ENCODE peak calls at places on chromosome 11, in four cellular contexts. One of them, this sample, is unnamed.

GRCh38 chr11:35250631-35251030 is 111.7 kb downstream of the CD44 start:
- DNase-seq in GM12864: no peak
- DNase-seq in colonic mucosa: no peak
- DNase-seq in tibial artery: peak; percentile 23
- DNase-seq in this sample: no peak

GRCh38 chr11:8301622-8302021 is 37.9 kb upstream of the LMO1 start:
- DNase-seq in tibial artery: no peak
- DNase-seq in GM12864: no peak
- DNase-seq in colonic mucosa: no peak
- DNase-seq in this sample: no peak

GRCh38 chr11:65854871-65855837 is 2.8 kb downstream of the CFL1 start:
- DNase-seq in colonic mucosa: peak; percentile 22
- DNase-seq in tibial artery: no peak
- DNase-seq in GM12864: no peak
- DNase-seq in this sample: no peak

GRCh38 chr11:58394195-58394594 is 12.5 kb downstream of the OR5B3 start:
- DNase-seq in tibial artery: no peak
- DNase-seq in colonic mucosa: no peak
- DNase-seq in GM12864: no peak
- DNase-seq in this sample: no peak

GRCh38 chr11:17386331-17387084 is 2.0 kb downstream of the KCNJ11 start:
- DNase-seq in tibial artery: peak; percentile 47
- DNase-seq in GM12864: no peak
- DNase-seq in colonic mucosa: peak; percentile 58
- DNase-seq in this sample: peak; percentile 73

GRCh38 chr11:89477175-89477574 is 14.0 kb downstream of the NOX4 start:
- DNase-seq in tibial artery: no peak
- DNase-seq in colonic mucosa: no peak
- DNase-seq in GM12864: no peak
- DNase-seq in this sample: no peak

GRCh38 chr11:33899383-33900037 is 7.6 kb upstream of the LMO2 start:
- DNase-seq in tibial artery: peak; percentile 90
- DNase-seq in colonic mucosa: peak; percentile 64
- DNase-seq in GM12864: no peak
- DNase-seq in this sample: no peak

GRCh38 chr11:1733716-1734351 is 16.6 kb downstream of the IFITM10 start:
- DNase-seq in tibial artery: no peak
- DNase-seq in GM12864: no peak
- DNase-seq in colonic mucosa: no peak
- DNase-seq in this sample: no peak

GRCh38 chr11:9146477-9146876 is 55.1 kb upstream of the SCUBE2 start:
- DNase-seq in colonic mucosa: no peak
- DNase-seq in tibial artery: no peak
- DNase-seq in GM12864: no peak
- DNase-seq in this sample: no peak

GRCh38 chr11:60971520-60971919 is at the start of gene CD6:
- DNase-seq in GM12864: no peak
- DNase-seq in tibial artery: no peak
- DNase-seq in colonic mucosa: no peak
- DNase-seq in this sample: peak; percentile 44

GRCh38 chr11:62497132-62497915 is 49.3 kb downstream of the AHNAK start:
- DNase-seq in colonic mucosa: peak; percentile 65
- DNase-seq in GM12864: no peak
- DNase-seq in tibial artery: peak; percentile 37
- DNase-seq in this sample: peak; percentile 85

GRCh38 chr11:91373497-91373896 is 851.1 kb upstream of the FAT3 start:
- DNase-seq in tibial artery: no peak
- DNase-seq in colonic mucosa: no peak
- DNase-seq in GM12864: no peak
- DNase-seq in this sample: peak; percentile 4

GRCh38 chr11:44865866-44866272 is 84.8 kb downstream of the TP53I11 start:
- DNase-seq in GM12864: no peak
- DNase-seq in tibial artery: no peak
- DNase-seq in colonic mucosa: no peak
- DNase-seq in this sample: no peak

GRCh38 chr11:71284525-71285092 is 32.2 kb upstream of the SHANK2 start:
- DNase-seq in GM12864: no peak
- DNase-seq in colonic mucosa: peak; percentile 76
- DNase-seq in tibial artery: no peak
- DNase-seq in this sample: no peak

GRCh38 chr11:130170345-130170744 is 10.8 kb downstream of the ST14 start:
- DNase-seq in tibial artery: no peak
- DNase-seq in colonic mucosa: peak; percentile 60
- DNase-seq in GM12864: no peak
- DNase-seq in this sample: no peak

GRCh38 chr11:126791991-126792390 is 208.6 kb downstream of the KIRREL3 start:
- DNase-seq in GM12864: no peak
- DNase-seq in tibial artery: no peak
- DNase-seq in colonic mucosa: no peak
- DNase-seq in this sample: no peak

GRCh38 chr11:119307219-119307618 is 9.7 kb downstream of the MCAM start:
- DNase-seq in colonic mucosa: no peak
- DNase-seq in GM12864: no peak
- DNase-seq in tibial artery: no peak
- DNase-seq in this sample: peak; percentile 67

GRCh38 chr11:2846056-2846455 is 39.5 kb downstream of the CDKN1C start:
- DNase-seq in tibial artery: no peak
- DNase-seq in GM12864: no peak
- DNase-seq in colonic mucosa: no peak
- DNase-seq in this sample: peak; percentile 37

GRCh38 chr11:66333896-66334604 is 2.2 kb downstream of the RIN1 start:
- DNase-seq in GM12864: no peak
- DNase-seq in colonic mucosa: no peak
- DNase-seq in tibial artery: peak; percentile 13
- DNase-seq in this sample: no peak

GRCh38 chr11:69854719-69855118 is 35.5 kb upstream of the FGF3 start:
- DNase-seq in tibial artery: no peak
- DNase-seq in colonic mucosa: no peak
- DNase-seq in GM12864: no peak
- DNase-seq in this sample: no peak

GRCh38 chr11:112941096-112941495 is 20.1 kb upstream of the NCAM1 start:
- DNase-seq in GM12864: no peak
- DNase-seq in tibial artery: no peak
- DNase-seq in colonic mucosa: no peak
- DNase-seq in this sample: no peak

GRCh38 chr11:116693206-116694016 is 79.4 kb downstream of the BUD13 start:
- DNase-seq in GM12864: no peak
- DNase-seq in colonic mucosa: peak; percentile 69
- DNase-seq in tibial artery: no peak
- DNase-seq in this sample: no peak

GRCh38 chr11:64743591-64744543 is at the start of gene RASGRP2:
- DNase-seq in tibial artery: peak; percentile 80
- DNase-seq in GM12864: no peak
- DNase-seq in colonic mucosa: peak; percentile 77
- DNase-seq in this sample: peak; percentile 94

GRCh38 chr11:65109231-65110198 is 2.2 kb upstream of the TM7SF2 start:
- DNase-seq in colonic mucosa: no peak
- DNase-seq in GM12864: no peak
- DNase-seq in tibial artery: no peak
- DNase-seq in this sample: no peak

GRCh38 chr11:90135016-90135415 is 553 bp downstream of the NAALAD2 start:
- DNase-seq in colonic mucosa: no peak
- DNase-seq in tibial artery: no peak
- DNase-seq in GM12864: no peak
- DNase-seq in this sample: no peak

GRCh38 chr11:107494036-107494435 is 36.4 kb upstream of the CWF19L2 start:
- DNase-seq in tibial artery: no peak
- DNase-seq in colonic mucosa: no peak
- DNase-seq in GM12864: no peak
- DNase-seq in this sample: no peak

GRCh38 chr11:123298488-123299447 is 103.7 kb upstream of the CLMP start:
- DNase-seq in tibial artery: no peak
- DNase-seq in colonic mucosa: no peak
- DNase-seq in GM12864: no peak
- DNase-seq in this sample: no peak

GRCh38 chr11:12454782-12455181 is 77.4 kb downstream of the PARVA start:
- DNase-seq in tibial artery: no peak
- DNase-seq in colonic mucosa: no peak
- DNase-seq in GM12864: no peak
- DNase-seq in this sample: no peak

GRCh38 chr11:123292647-123293046 is 97.6 kb upstream of the CLMP start:
- DNase-seq in colonic mucosa: no peak
- DNase-seq in tibial artery: no peak
- DNase-seq in GM12864: no peak
- DNase-seq in this sample: no peak

GRCh38 chr11:17683378-17684161 is 35.8 kb upstream of the MYOD1 start:
- DNase-seq in colonic mucosa: no peak
- DNase-seq in GM12864: no peak
- DNase-seq in tibial artery: no peak
- DNase-seq in this sample: peak; percentile 40

GRCh38 chr11:108253176-108253575 is 30.3 kb downstream of the ATM start:
- DNase-seq in tibial artery: no peak
- DNase-seq in colonic mucosa: no peak
- DNase-seq in GM12864: no peak
- DNase-seq in this sample: no peak

GRCh38 chr11:14356342-14356741 is 2.6 kb downstream of the RRAS2 start:
- DNase-seq in tibial artery: no peak
- DNase-seq in GM12864: no peak
- DNase-seq in colonic mucosa: no peak
- DNase-seq in this sample: no peak

GRCh38 chr11:111660822-111661221 is 58.6 kb downstream of the SIK2 start:
- DNase-seq in GM12864: no peak
- DNase-seq in colonic mucosa: no peak
- DNase-seq in tibial artery: no peak
- DNase-seq in this sample: no peak

GRCh38 chr11:57638005-57638760 is 11.5 kb downstream of the YPEL4 start:
- DNase-seq in GM12864: no peak
- DNase-seq in tibial artery: no peak
- DNase-seq in colonic mucosa: no peak
- DNase-seq in this sample: no peak

GRCh38 chr11:35427158-35427557 is 7.8 kb upstream of the SLC1A2 start:
- DNase-seq in tibial artery: no peak
- DNase-seq in GM12864: no peak
- DNase-seq in colonic mucosa: no peak
- DNase-seq in this sample: no peak

GRCh38 chr11:69664901-69665300 is 10.3 kb downstream of the LTO1 start:
- DNase-seq in colonic mucosa: no peak
- DNase-seq in tibial artery: peak; percentile 17
- DNase-seq in GM12864: no peak
- DNase-seq in this sample: no peak

GRCh38 chr11:91374794-91375193 is 849.8 kb upstream of the FAT3 start:
- DNase-seq in colonic mucosa: no peak
- DNase-seq in GM12864: no peak
- DNase-seq in tibial artery: no peak
- DNase-seq in this sample: no peak

GRCh38 chr11:75346912-75347647 is 4.4 kb downstream of the ARRB1 start:
- DNase-seq in GM12864: no peak
- DNase-seq in tibial artery: peak; percentile 59
- DNase-seq in colonic mucosa: peak; percentile 52
- DNase-seq in this sample: no peak

GRCh38 chr11:32434387-32435151 is 770 bp downstream of the WT1 start:
- DNase-seq in tibial artery: no peak
- DNase-seq in GM12864: no peak
- DNase-seq in colonic mucosa: no peak
- DNase-seq in this sample: peak; percentile 98

GRCh38 chr11:13777341-13777985 is 109.0 kb downstream of the FAR1 start:
- DNase-seq in tibial artery: no peak
- DNase-seq in GM12864: no peak
- DNase-seq in colonic mucosa: no peak
- DNase-seq in this sample: no peak

GRCh38 chr11:115135936-115136335 is 368.3 kb downstream of the CADM1 start:
- DNase-seq in tibial artery: no peak
- DNase-seq in GM12864: no peak
- DNase-seq in colonic mucosa: no peak
- DNase-seq in this sample: no peak

GRCh38 chr11:115132829-115133228 is 371.4 kb downstream of the CADM1 start:
- DNase-seq in colonic mucosa: no peak
- DNase-seq in tibial artery: no peak
- DNase-seq in GM12864: no peak
- DNase-seq in this sample: peak; percentile 9

GRCh38 chr11:115129771-115130306 is 374.4 kb downstream of the CADM1 start:
- DNase-seq in tibial artery: no peak
- DNase-seq in GM12864: no peak
- DNase-seq in colonic mucosa: no peak
- DNase-seq in this sample: no peak

GRCh38 chr11:115133810-115134209 is 370.4 kb downstream of the CADM1 start:
- DNase-seq in colonic mucosa: no peak
- DNase-seq in GM12864: no peak
- DNase-seq in tibial artery: no peak
- DNase-seq in this sample: no peak

GRCh38 chr11:115134886-115135285 is 369.3 kb downstream of the CADM1 start:
- DNase-seq in tibial artery: no peak
- DNase-seq in colonic mucosa: no peak
- DNase-seq in GM12864: no peak
- DNase-seq in this sample: no peak
- TF ChIP-seq CTCF in tibial artery: no peak
- TF ChIP-seq CTCF in colonic mucosa: no peak
- TF ChIP-seq CTCF in GM12864: no peak
- TF ChIP-seq CTCF in this sample: no peak

GRCh38 chr11:21464601-21465193 is 728.2 kb upstream of the ANO5 start:
- DNase-seq in colonic mucosa: no peak
- DNase-seq in GM12864: no peak
- DNase-seq in tibial artery: no peak
- DNase-seq in this sample: no peak
- TF ChIP-seq CTCF in colonic mucosa: no peak
- TF ChIP-seq CTCF in GM12864: no peak
- TF ChIP-seq CTCF in tibial artery: no peak
- TF ChIP-seq CTCF in this sample: no peak

GRCh38 chr11:104873252-104873651 is 25.0 kb downstream of the CASP12 start:
- DNase-seq in colonic mucosa: no peak
- DNase-seq in GM12864: no peak
- DNase-seq in tibial artery: no peak
- DNase-seq in this sample: no peak
- TF ChIP-seq CTCF in colonic mucosa: no peak
- TF ChIP-seq CTCF in GM12864: peak; percentile 43
- TF ChIP-seq CTCF in tibial artery: no peak
- TF ChIP-seq CTCF in this sample: peak; percentile 56

GRCh38 chr11:101439488-101439887 is 144.3 kb downstream of the TRPC6 start:
- DNase-seq in GM12864: no peak
- DNase-seq in colonic mucosa: no peak
- DNase-seq in tibial artery: no peak
- DNase-seq in this sample: peak; percentile 8
- TF ChIP-seq CTCF in GM12864: no peak
- TF ChIP-seq CTCF in colonic mucosa: no peak
- TF ChIP-seq CTCF in tibial artery: no peak
- TF ChIP-seq CTCF in this sample: peak; percentile 18

GRCh38 chr11:88306785-88307184 is 30.8 kb downstream of the CTSC start:
- DNase-seq in colonic mucosa: no peak
- DNase-seq in tibial artery: no peak
- DNase-seq in GM12864: no peak
- DNase-seq in this sample: no peak
- TF ChIP-seq CTCF in colonic mucosa: no peak
- TF ChIP-seq CTCF in tibial artery: no peak
- TF ChIP-seq CTCF in GM12864: no peak
- TF ChIP-seq CTCF in this sample: peak; percentile 4

This sample was measured in NB4.